ENCODE peak calls at places on chromosomes 4 and X, in seven cellular contexts. One of them, this sample, is unnamed.
A peak's percentile ranks its signal among the peaks of the same experiment; 100 is the strongest.

GRCh38 chr4:165383757-165384156 is 4.9 kb downstream of the CPE start:
- DNase-seq in endodermal cell: peak; percentile 69
- DNase-seq in nephron progenitor cell: no peak
- DNase-seq in HCT116: no peak
- DNase-seq in GM12892: no peak
- DNase-seq in M059J: peak; percentile 13
- DNase-seq in suprapubic skin: no peak
- DNase-seq in this sample: no peak

GRCh38 chr4:176156656-176157055 is 38.7 kb downstream of the SPATA4 start:
- DNase-seq in endodermal cell: no peak
- DNase-seq in nephron progenitor cell: no peak
- DNase-seq in HCT116: no peak
- DNase-seq in GM12892: no peak
- DNase-seq in M059J: peak; percentile 99
- DNase-seq in suprapubic skin: no peak
- DNase-seq in this sample: no peak

GRCh38 chr4:25171451-25171850 is 11.2 kb upstream of the SEPSECS start:
- DNase-seq in endodermal cell: no peak
- DNase-seq in nephron progenitor cell: no peak
- DNase-seq in HCT116: no peak
- DNase-seq in GM12892: no peak
- DNase-seq in M059J: no peak
- DNase-seq in suprapubic skin: no peak
- DNase-seq in this sample: no peak

GRCh38 chr4:38562751-38563198 is 101.2 kb upstream of the KLF3 start:
- DNase-seq in endodermal cell: no peak
- DNase-seq in nephron progenitor cell: no peak
- DNase-seq in HCT116: no peak
- DNase-seq in GM12892: no peak
- DNase-seq in M059J: peak; percentile 18
- DNase-seq in suprapubic skin: peak; percentile 75
- DNase-seq in this sample: no peak

GRCh38 chrX:26613951-26614350 is 398.0 kb downstream of the MAGEB5 start:
- DNase-seq in endodermal cell: no peak
- DNase-seq in nephron progenitor cell: no peak
- DNase-seq in HCT116: no peak
- DNase-seq in GM12892: no peak
- DNase-seq in M059J: no peak
- DNase-seq in suprapubic skin: no peak
- DNase-seq in this sample: no peak

GRCh38 chr4:156173937-156174336 is 220.3 kb upstream of the CTSO start:
- DNase-seq in endodermal cell: no peak
- DNase-seq in nephron progenitor cell: no peak
- DNase-seq in HCT116: no peak
- DNase-seq in GM12892: no peak
- DNase-seq in M059J: no peak
- DNase-seq in suprapubic skin: no peak
- DNase-seq in this sample: no peak

GRCh38 chr4:17111959-17112659 is 213.7 kb upstream of the LDB2 start:
- DNase-seq in endodermal cell: peak; percentile 86
- DNase-seq in nephron progenitor cell: peak; percentile 30
- DNase-seq in HCT116: no peak
- DNase-seq in GM12892: no peak
- DNase-seq in M059J: peak; percentile 65
- DNase-seq in suprapubic skin: no peak
- DNase-seq in this sample: peak; percentile 29

GRCh38 chr4:67542076-67542475 is 3.2 kb downstream of the CENPC start:
- DNase-seq in endodermal cell: no peak
- DNase-seq in nephron progenitor cell: no peak
- DNase-seq in HCT116: no peak
- DNase-seq in GM12892: no peak
- DNase-seq in M059J: peak; percentile 42
- DNase-seq in suprapubic skin: no peak
- DNase-seq in this sample: no peak

GRCh38 chr4:41319553-41319952 is 62.8 kb downstream of the UCHL1 start:
- DNase-seq in endodermal cell: no peak
- DNase-seq in nephron progenitor cell: no peak
- DNase-seq in HCT116: peak; percentile 49
- DNase-seq in GM12892: no peak
- DNase-seq in M059J: peak; percentile 87
- DNase-seq in suprapubic skin: no peak
- DNase-seq in this sample: no peak

GRCh38 chr4:82780398-82781231 is 18.0 kb downstream of the SCD5 start:
- DNase-seq in endodermal cell: peak; percentile 75
- DNase-seq in nephron progenitor cell: no peak
- DNase-seq in HCT116: no peak
- DNase-seq in GM12892: no peak
- DNase-seq in M059J: peak; percentile 63
- DNase-seq in suprapubic skin: peak; percentile 74
- DNase-seq in this sample: no peak

GRCh38 chr4:98603683-98604573 is 54.5 kb downstream of the TSPAN5 start:
- DNase-seq in endodermal cell: no peak
- DNase-seq in nephron progenitor cell: no peak
- DNase-seq in HCT116: no peak
- DNase-seq in GM12892: no peak
- DNase-seq in M059J: peak; percentile 86
- DNase-seq in suprapubic skin: no peak
- DNase-seq in this sample: no peak

GRCh38 chrX:81120936-81121351 is 80.8 kb downstream of the HMGN5 start:
- DNase-seq in endodermal cell: peak; percentile 74
- DNase-seq in nephron progenitor cell: peak; percentile 47
- DNase-seq in HCT116: no peak
- DNase-seq in GM12892: no peak
- DNase-seq in M059J: peak; percentile 72
- DNase-seq in suprapubic skin: no peak
- DNase-seq in this sample: peak; percentile 47

GRCh38 chrX:123860983-123861382 is 1.1 kb downstream of the XIAP start:
- DNase-seq in endodermal cell: no peak
- DNase-seq in nephron progenitor cell: no peak
- DNase-seq in HCT116: no peak
- DNase-seq in GM12892: no peak
- DNase-seq in M059J: peak; percentile 40
- DNase-seq in suprapubic skin: no peak
- DNase-seq in this sample: no peak

This sample was measured in activated CD8-positive, alpha-beta T cell treated with anti-CD3 and anti-CD28 coated beads, Interleukin-2, amount 10 ng/mL, durations not matched to agents 7 days and 5 days.